ENCODE peak calls at places on chromosomes 6 and 20, in eight cellular contexts. L is left lung, Y is dorsolateral prefrontal cortex, X is Panc1, G is RWPE1, S is choroid plexus epithelial cell, B is foreskin keratinocyte, I is WTC11. P is an unnamed sample.
A peak's percentile ranks its signal among the peaks of the same experiment; 100 is the strongest.

GRCh38 chr6:162856885-162857284 is 129.1 kb downstream of the PACRG start:
- DNase-seq in B (peak; percentile 51), X (peak; percentile 20), G (peak; percentile 54), L (no peak), Y (no peak), I (no peak), S (peak; percentile 89), P (no peak)

GRCh38 chr20:15195378-15195777 is 858.0 kb upstream of the FLRT3 start:
- DNase-seq in L (no peak), Y (no peak), G (no peak), X (no peak), B (no peak), I (no peak), S (no peak), P (no peak)

GRCh38 chr20:47741669-47742345 is 43.5 kb downstream of the SULF2 start:
- DNase-seq in X (no peak), I (no peak), Y (no peak), B (no peak), G (no peak), S (no peak), L (no peak), P (peak; percentile 27)

GRCh38 chr6:163260111-163260895 is 154.2 kb upstream of the QKI start:
- DNase-seq in L (no peak), I (peak; percentile 60), G (no peak), B (no peak), Y (peak; percentile 71), S (peak; percentile 50), X (no peak), P (no peak)

GRCh38 chr6:32210191-32210601 is 13.7 kb downstream of the NOTCH4 start:
- DNase-seq in X (no peak), L (no peak), Y (peak; percentile 1), B (no peak), S (no peak), I (no peak), G (no peak), P (no peak)

GRCh38 chr6:39231386-39231785 is 2.1 kb upstream of the KCNK5 start:
- DNase-seq in G (no peak), Y (no peak), I (no peak), L (no peak), B (no peak), S (no peak), X (no peak), P (no peak)

GRCh38 chr6:111980979-111981378 is 72.9 kb upstream of the CCN6 start:
- DNase-seq in G (no peak), I (no peak), L (no peak), B (no peak), S (no peak), Y (no peak), X (no peak), P (no peak)

GRCh38 chr6:16756660-16757270 is 4.5 kb downstream of the ATXN1 start:
- DNase-seq in S (peak; percentile 65), Y (no peak), G (no peak), L (no peak), X (no peak), I (no peak), B (no peak), P (no peak)

GRCh38 chr6:147508871-147509608 is 550 bp downstream of the SAMD5 start:
- DNase-seq in B (no peak), G (no peak), Y (no peak), I (peak; percentile 21), X (no peak), S (no peak), L (peak; percentile 74), P (peak; percentile 52)
- TF ChIP-seq CTCF in B (no peak), G (no peak), Y (no peak), I (no peak), X (peak; percentile 57), S (no peak), L (no peak), P (no peak)

GRCh38 chr20:62571667-62572344 is 70.5 kb upstream of the SLCO4A1 start:
- DNase-seq in L (no peak), X (no peak), G (peak; percentile 63), B (no peak), Y (no peak), I (peak; percentile 64), S (no peak), P (no peak)
- TF ChIP-seq CTCF in L (no peak), X (no peak), G (no peak), B (peak; percentile 14), Y (no peak), I (no peak), S (no peak), P (no peak)

GRCh38 chr20:36285746-36286447 is 20.2 kb upstream of the DLGAP4 start:
- DNase-seq in S (no peak), I (no peak), Y (no peak), L (no peak), X (no peak), B (no peak), G (no peak), P (no peak)
- TF ChIP-seq CTCF in S (no peak), I (no peak), Y (no peak), L (no peak), X (no peak), B (no peak), G (no peak), P (no peak)

DNA sequence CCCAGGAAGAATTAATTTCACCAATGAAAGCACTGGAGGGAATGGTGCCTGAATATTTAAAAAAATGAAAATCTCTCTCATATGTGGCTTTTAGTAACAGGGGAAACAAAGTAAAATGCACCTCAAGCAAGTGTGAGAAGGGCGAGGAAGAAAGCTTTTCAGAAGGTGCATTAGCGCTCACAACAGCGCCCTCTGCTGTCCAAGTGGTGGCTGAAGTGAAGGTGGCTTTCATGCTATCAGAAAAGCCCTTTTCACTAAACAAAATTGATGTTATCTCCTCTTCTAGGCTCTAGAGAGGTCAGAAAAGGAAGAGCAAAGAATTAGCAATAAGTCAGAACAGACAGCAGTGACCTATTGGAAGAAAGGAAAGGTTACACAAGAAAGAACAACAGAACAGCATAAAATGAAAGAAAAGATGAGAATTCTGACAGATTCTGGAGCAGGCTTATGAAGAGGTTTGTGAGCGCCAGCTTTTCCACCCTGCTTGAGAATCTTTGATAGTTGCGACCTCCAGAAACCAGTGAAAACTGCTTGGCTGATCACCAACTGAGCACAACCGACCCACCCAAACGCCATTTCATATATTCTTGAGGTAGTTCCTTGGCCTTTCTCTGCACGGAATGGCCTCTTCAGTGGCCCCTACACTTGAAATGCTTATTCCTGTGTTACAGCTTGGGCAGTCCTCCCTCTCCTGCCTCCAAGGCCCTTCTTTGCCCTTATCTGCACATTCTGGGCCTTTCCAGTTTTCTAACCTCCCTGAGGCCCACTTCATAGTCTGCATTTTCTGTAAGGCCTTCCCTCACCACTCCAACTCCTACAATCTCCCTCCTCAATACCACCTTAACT is 45.3 kb downstream of the SMLR1 start:
- DNase-seq in X (peak; percentile 53), G (peak; percentile 37), S (peak; percentile 69), B (no peak), I (peak; percentile 80), L (peak; percentile 81), Y (peak; percentile 77), P (peak; percentile 88)
- TF ChIP-seq CTCF in X (peak; percentile 96), G (peak; percentile 91), S (peak; percentile 95), B (peak; percentile 82), I (peak; percentile 93), L (peak; percentile 83), Y (peak; percentile 85), P (peak; percentile 93)

DNA sequence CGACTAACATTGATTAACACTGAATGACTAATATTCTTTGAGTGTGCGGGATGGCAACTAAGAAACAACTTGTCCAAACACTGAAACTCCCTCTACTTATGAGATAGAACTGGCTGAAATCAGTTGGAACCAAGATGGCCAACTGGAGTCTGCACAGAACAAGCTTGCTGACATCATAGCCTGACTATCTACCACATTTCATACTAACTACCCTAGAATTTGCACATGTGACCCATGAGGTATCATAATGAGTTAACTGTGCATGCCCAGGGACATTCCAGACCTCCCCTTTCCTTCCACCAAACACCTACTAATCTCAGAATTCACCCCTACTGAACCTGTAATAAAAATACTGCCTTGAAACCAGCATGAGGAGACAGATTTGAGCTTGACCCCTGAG is 43.2 kb downstream of the PHIP start:
- DNase-seq in Y (no peak), G (no peak), S (no peak), X (no peak), L (no peak), I (no peak), B (no peak), P (no peak)
- TF ChIP-seq CTCF in Y (no peak), G (no peak), S (no peak), X (no peak), L (no peak), I (no peak), B (no peak), P (no peak)

DNA sequence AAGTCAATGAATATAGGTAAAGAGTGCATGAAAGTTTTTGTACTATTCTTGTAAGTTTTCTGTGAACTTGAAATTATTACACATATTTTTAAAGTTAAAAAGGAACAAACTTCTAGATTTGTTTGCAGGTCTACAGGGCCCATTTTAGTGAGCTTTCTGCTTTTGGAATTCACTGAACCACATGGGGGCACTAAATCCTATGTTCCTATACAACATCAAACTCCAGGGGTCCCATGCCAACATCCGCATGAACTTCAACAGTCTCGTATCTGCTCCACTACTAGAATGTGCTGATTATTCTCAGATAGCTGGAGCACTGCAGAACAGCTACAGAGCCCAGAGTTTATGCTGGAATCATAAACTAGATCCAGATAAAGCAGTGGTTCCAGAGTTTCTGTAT is 347.9 kb upstream of the SPTLC3 start:
- DNase-seq in S (peak; percentile 17), L (no peak), Y (no peak), G (no peak), B (no peak), X (no peak), I (peak; percentile 43), P (no peak)
- TF ChIP-seq CTCF in S (peak; percentile 31), L (peak; percentile 14), Y (no peak), G (no peak), B (peak; percentile 4), X (peak; percentile 24), I (peak; percentile 48), P (peak; percentile 61)